ENCODE peak calls at places on chromosomes 12 and 14, in seven cellular contexts. B is caudate nucleus, O is ureter, I is iPS-NIHi11, T is GM12892, M is fibroblast of lung, S is GM12865. Q is an unnamed sample.

GRCh38 chr14:95609398-95609990 is 74.6 kb downstream of the GLRX5 start:
- DNase-seq in B (no peak), O (no peak), I (peak), T (no peak), M (peak), S (peak), Q (peak)

GRCh38 chr12:78002878-78003277 is 172.2 kb downstream of the NAV3 start:
- DNase-seq in B (peak), O (no peak), I (no peak), T (no peak), M (peak), S (no peak), Q (no peak)

GRCh38 chr12:120972870-120973543 is 5.3 kb upstream of the HNF1A start:
- DNase-seq in B (no peak), O (no peak), I (peak), T (no peak), M (no peak), S (no peak), Q (no peak)

GRCh38 chr14:23441076-23441475 is 5.6 kb upstream of the MYH7 start:
- DNase-seq in B (no peak), O (peak), I (no peak), T (no peak), M (no peak), S (no peak), Q (no peak)

GRCh38 chr14:101291390-101291789 is 269.9 kb upstream of the DIO3 start:
- DNase-seq in B (no peak), O (no peak), I (no peak), T (no peak), M (no peak), S (no peak), Q (no peak)

GRCh38 chr12:39124768-39125167 is 219.4 kb upstream of the CPNE8 start:
- DNase-seq in B (no peak), O (no peak), I (no peak), T (no peak), M (no peak), S (no peak), Q (no peak)

GRCh38 chr12:29725587-29726320 is 58.0 kb downstream of the TMTC1 start:
- DNase-seq in B (no peak), O (no peak), I (peak), T (no peak), M (peak), S (peak), Q (no peak)

GRCh38 chr12:106106129-106106566 is 32.6 kb downstream of the NUAK1 start:
- DNase-seq in B (peak), O (no peak), I (no peak), T (no peak), M (no peak), S (no peak), Q (no peak)

GRCh38 chr14:32408018-32408417 is 78.9 kb downstream of the AKAP6 start:
- DNase-seq in B (no peak), O (no peak), I (peak), T (no peak), M (no peak), S (no peak), Q (no peak)

GRCh38 chr12:109698820-109699219 is 14.8 kb upstream of the FAM222A start:
- DNase-seq in B (no peak), O (no peak), I (no peak), T (no peak), M (no peak), S (no peak), Q (no peak)

GRCh38 chr14:33062476-33062875 is 123.8 kb downstream of the NPAS3 start:
- DNase-seq in B (no peak), O (no peak), I (no peak), T (no peak), M (no peak), S (no peak), Q (no peak)

GRCh38 chr14:103087343-103087835 is 3.4 kb downstream of the LBHD2 start:
- DNase-seq in B (no peak), O (no peak), I (peak), T (no peak), M (no peak), S (no peak), Q (no peak)

GRCh38 chr14:101184562-101184961 is 281.0 kb upstream of the RTL1 start:
- DNase-seq in B (no peak), O (no peak), I (no peak), T (no peak), M (no peak), S (no peak), Q (no peak)

GRCh38 chr12:27005495-27005894 is 8.7 kb downstream of the TM7SF3 start:
- DNase-seq in B (no peak), O (no peak), I (no peak), T (no peak), M (no peak), S (no peak), Q (no peak)

GRCh38 chr14:97584528-97584927 is 787.3 kb downstream of the VRK1 start:
- DNase-seq in B (no peak), O (no peak), I (peak), T (no peak), M (no peak), S (peak), Q (no peak)

GRCh38 chr12:111056618-111057521 is 136.5 kb upstream of the MYL2 start:
- DNase-seq in B (no peak), O (peak), I (no peak), T (peak), M (no peak), S (peak), Q (no peak)

GRCh38 chr12:109948382-109948781 is 47.8 kb downstream of the GIT2 start:
- DNase-seq in B (no peak), O (no peak), I (no peak), T (no peak), M (no peak), S (no peak), Q (no peak)

GRCh38 chr12:55932546-55932919 is 1.6 kb downstream of the DGKA start:
- DNase-seq in B (no peak), O (no peak), I (no peak), T (no peak), M (peak), S (peak), Q (no peak)

GRCh38 chr14:101954501-101954900 is 9.9 kb upstream of the DYNC1H1 start:
- DNase-seq in B (no peak), O (no peak), I (no peak), T (no peak), M (no peak), S (no peak), Q (no peak)

GRCh38 chr12:91813701-91814100 is 331.9 kb downstream of the BTG1 start:
- DNase-seq in B (no peak), O (no peak), I (no peak), T (no peak), M (peak), S (no peak), Q (no peak)